ENCODE peak calls at places on chromosomes 12 and 14, in seven cellular contexts. B is pancreas; L is kidney epithelial cell; X is endothelial cell; S is nephron progenitor cell; I is suprapubic skin; Q is CD8-positive, alpha-beta T cell. O is an unnamed sample.

GRCh38 chr14:91125801-91126200 is 11.9 kb downstream of the DGLUCY start:
- DNase-seq in B (no peak), L (no peak), X (no peak), S (no peak), I (no peak), Q (no peak), O (no peak)

GRCh38 chr14:68271996-68272395 is 452.4 kb downstream of the RAD51B start:
- DNase-seq in B (no peak), L (no peak), X (no peak), S (no peak), I (no peak), Q (no peak), O (no peak)

GRCh38 chr12:219891-220352 is 6.0 kb upstream of the SLC6A12 start:
- DNase-seq in B (peak), L (no peak), X (peak), S (peak), I (peak), Q (peak), O (peak)

GRCh38 chr14:36747411-36748184 is 85.9 kb downstream of the PAX9 start:
- DNase-seq in B (no peak), L (no peak), X (no peak), S (no peak), I (no peak), Q (no peak), O (no peak)

GRCh38 chr12:83042441-83043215 is 355.9 kb downstream of the TMTC2 start:
- DNase-seq in B (no peak), L (no peak), X (no peak), S (no peak), I (no peak), Q (no peak), O (no peak)

GRCh38 chr12:46572644-46573630 is 200.4 kb upstream of the SLC38A2 start:
- DNase-seq in B (no peak), L (no peak), X (no peak), S (no peak), I (no peak), Q (no peak), O (no peak)

GRCh38 chr14:102971314-102971713 is 48.9 kb downstream of the AMN start:
- DNase-seq in B (no peak), L (no peak), X (no peak), S (no peak), I (no peak), Q (no peak), O (no peak)

GRCh38 chr12:100493371-100494012 is 19.8 kb downstream of the NR1H4 start:
- DNase-seq in B (no peak), L (no peak), X (no peak), S (no peak), I (no peak), Q (no peak), O (no peak)

GRCh38 chr12:25694072-25694471 is 141.0 kb upstream of the LMNTD1 start:
- DNase-seq in B (no peak), L (no peak), X (no peak), S (no peak), I (no peak), Q (no peak), O (no peak)

GRCh38 chr12:108129017-108129812 is at the start of gene WSCD2:
- DNase-seq in B (peak), L (no peak), X (peak), S (peak), I (no peak), Q (no peak), O (peak)
- TF ChIP-seq CTCF in B (no peak), L (peak), X (no peak), S (peak), I (peak), Q (no peak), O (peak)

GRCh38 chr14:70201994-70202393 is 13.2 kb upstream of the SLC8A3 start:
- DNase-seq in B (no peak), L (no peak), X (no peak), S (no peak), I (no peak), Q (no peak), O (no peak)
- TF ChIP-seq CTCF in B (no peak), L (no peak), X (no peak), S (no peak), I (no peak), Q (no peak), O (no peak)

DNA sequence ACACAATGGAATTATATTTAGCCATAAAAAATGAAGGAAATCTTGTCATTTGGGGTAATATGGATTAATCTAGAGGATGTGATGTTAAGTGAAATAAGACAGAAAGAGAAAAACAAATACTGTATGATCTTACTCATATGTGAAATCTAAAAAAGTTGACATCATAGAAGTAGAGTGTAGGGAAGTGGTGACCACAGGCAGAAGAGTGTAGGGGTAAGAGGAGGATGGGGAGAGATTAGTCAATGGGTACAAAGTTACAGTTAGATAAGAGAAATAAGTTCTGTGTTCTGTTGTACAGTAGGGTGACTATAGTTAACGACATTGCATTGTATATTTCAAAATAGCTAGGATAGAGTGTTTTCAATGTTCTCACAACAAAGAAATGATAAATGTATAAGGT is 87.0 kb downstream of the TSHR start:
- DNase-seq in B (no peak), L (no peak), X (no peak), S (no peak), I (no peak), Q (no peak), O (no peak)
- TF ChIP-seq CTCF in B (no peak), L (no peak), X (no peak), S (no peak), I (no peak), Q (no peak), O (no peak)

GRCh38 chr12:118853634-118854033 is 127.7 kb upstream of the SRRM4 start:
- DNase-seq in B (no peak), L (no peak), X (peak), S (no peak), I (no peak), Q (no peak), O (no peak)
- TF ChIP-seq CTCF in B (no peak), L (peak), X (no peak), S (peak), I (no peak), Q (no peak), O (peak)

DNA sequence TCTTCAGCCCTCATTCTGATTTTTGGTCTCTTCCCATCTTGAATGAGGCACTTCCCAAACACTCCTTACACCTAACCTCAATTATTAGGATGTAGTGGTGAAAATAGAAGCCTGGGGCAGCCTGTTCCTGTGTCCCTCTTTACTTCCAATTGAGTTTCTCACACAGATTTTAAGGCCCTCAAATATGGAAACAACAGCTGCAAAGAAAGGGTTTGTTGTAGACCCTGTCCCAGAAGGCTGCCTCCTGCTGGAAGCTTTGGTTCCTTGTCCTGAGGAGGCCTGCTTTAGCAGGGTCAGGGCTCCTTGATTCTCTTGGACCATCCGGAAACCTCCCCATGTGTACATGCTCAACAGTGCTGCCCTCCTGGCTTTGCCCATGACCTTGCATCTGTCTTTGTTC is 101.3 kb downstream of the TGFB3 start:
- DNase-seq in B (no peak), L (no peak), X (no peak), S (no peak), I (no peak), Q (no peak), O (no peak)
- TF ChIP-seq CTCF in B (no peak), L (no peak), X (no peak), S (no peak), I (no peak), Q (no peak), O (no peak)

O was measured in type B pancreatic cell.